ENCODE peak calls at places on chromosomes 12 and 14, in seven cellular contexts. R, A, Q, N, Z, D and T are unnamed samples.
A peak's percentile ranks its signal among the peaks of the same experiment; 100 is the strongest.

GRCh38 chr14:39467889-39468524 is 35.8 kb upstream of the FBXO33 start:
- DNase-seq in R (no peak), A (no peak), Q (peak; percentile 21), N (peak; percentile 36), Z (no peak), D (no peak), T (peak; percentile 24)

GRCh38 chr14:23141706-23142467 is 22.8 kb upstream of the CEBPE start:
- DNase-seq in R (no peak), A (peak; percentile 81), Q (no peak), N (no peak), Z (no peak), D (no peak), T (no peak)

GRCh38 chr12:124750787-124751471 is 112.7 kb downstream of the SCARB1 start:
- DNase-seq in R (no peak), A (no peak), Q (no peak), N (peak; percentile 45), Z (no peak), D (no peak), T (no peak)

GRCh38 chr12:130775953-130776856 is 60.1 kb upstream of the RIMBP2 start:
- DNase-seq in R (peak; percentile 69), A (peak; percentile 92), Q (peak; percentile 80), N (peak; percentile 73), Z (peak; percentile 27), D (no peak), T (no peak)

GRCh38 chr14:95522116-95522515 is 5.7 kb upstream of the SYNE3 start:
- DNase-seq in R (no peak), A (no peak), Q (no peak), N (no peak), Z (no peak), D (no peak), T (no peak)

GRCh38 chr14:105294142-105294597 is 6.6 kb downstream of the BRF1 start:
- DNase-seq in R (no peak), A (peak; percentile 44), Q (peak; percentile 54), N (no peak), Z (peak; percentile 40), D (peak; percentile 55), T (peak; percentile 55)

GRCh38 chr14:105430535-105430934 is 10.9 kb downstream of the MTA1 start:
- DNase-seq in R (no peak), A (peak; percentile 69), Q (no peak), N (no peak), Z (no peak), D (no peak), T (no peak)

GRCh38 chr14:51621654-51622053 is 30.1 kb upstream of the FRMD6 start:
- DNase-seq in R (no peak), A (no peak), Q (no peak), N (no peak), Z (no peak), D (no peak), T (no peak)

GRCh38 chr14:75418779-75419768 is 8.7 kb upstream of the JDP2 start:
- DNase-seq in R (no peak), A (no peak), Q (peak; percentile 51), N (peak; percentile 68), Z (peak; percentile 73), D (peak; percentile 9), T (peak; percentile 61)

GRCh38 chr12:54019924-54020586 is 8.2 kb upstream of the HOXC6 start:
- DNase-seq in R (no peak), A (no peak), Q (no peak), N (no peak), Z (no peak), D (no peak), T (no peak)

GRCh38 chr14:33728010-33728498 is 222.8 kb downstream of the EGLN3 start:
- DNase-seq in R (no peak), A (no peak), Q (no peak), N (no peak), Z (no peak), D (no peak), T (no peak)

GRCh38 chr14:99690636-99691035 is 6.5 kb downstream of the CYP46A1 start:
- DNase-seq in R (no peak), A (no peak), Q (no peak), N (no peak), Z (no peak), D (no peak), T (no peak)

GRCh38 chr12:42326466-42327226 is 679 bp downstream of the PPHLN1 start:
- DNase-seq in R (no peak), A (peak; percentile 46), Q (no peak), N (peak; percentile 6), Z (peak; percentile 32), D (peak; percentile 6), T (peak; percentile 24)

GRCh38 chr12:106227641-106228319 is 20.0 kb downstream of the CKAP4 start:
- DNase-seq in R (no peak), A (peak; percentile 35), Q (peak; percentile 40), N (no peak), Z (no peak), D (peak; percentile 28), T (no peak)

GRCh38 chr12:93311827-93312226 is 65.9 kb upstream of the NUDT4 start:
- DNase-seq in R (no peak), A (no peak), Q (no peak), N (no peak), Z (no peak), D (no peak), T (no peak)

GRCh38 chr12:12543959-12544358 is 18.7 kb downstream of the DUSP16 start:
- DNase-seq in R (no peak), A (no peak), Q (no peak), N (no peak), Z (no peak), D (no peak), T (no peak)

GRCh38 chr14:31716208-31716607 is 155.0 kb downstream of the NUBPL start:
- DNase-seq in R (no peak), A (no peak), Q (no peak), N (no peak), Z (no peak), D (no peak), T (no peak)

GRCh38 chr12:8906781-8907180 is 7.5 kb upstream of the PHC1 start:
- DNase-seq in R (no peak), A (no peak), Q (no peak), N (no peak), Z (no peak), D (no peak), T (no peak)